ENCODE peak calls at places on chromosome 12, in ten cellular contexts. S is stimulated activated CD4-positive, alpha-beta T cell treated with anti-CD3 and anti-CD28 coated beads, Interleukin-12 subunit alpha, Interleukin-12 subunit beta, amount 100 ng/mL, for 48 hours; K is stimulated activated naive CD8-positive, alpha-beta T cell treated with anti-CD3 and anti-CD28 coated beads, Interleukin-15, Interleukin-2, amounts not matched to agents 100 U/mL and 50 U/mL, for 24 hours; L is progenitor cell of endocrine pancreas; F is NCI-H748 treated with DMSO at 0.1 percent for 48 hours; I is GM10248; G is T47D; U is stimulated activated CD8-positive, alpha-beta memory T cell treated with anti-CD3 and anti-CD28 coated beads, Interleukin-7, amount 100 ng/mL, for 1 hour; P is Right ventricle myocardium superior; J is activated T-cell treated with anti-CD3 and anti-CD28 coated beads, Interleukin-2, amount 50 U/mL, for 72 hours. W is an unnamed sample.

GRCh38 chr12:4270016-4270669 is 3.4 kb upstream of the CCND2 start:
- DNase-seq in S (no peak), K (peak), L (no peak), F (no peak), I (no peak), G (no peak), U (no peak), P (no peak), J (peak), W (no peak)

GRCh38 chr12:38921025-38921677 is 15.8 kb upstream of the CPNE8 start:
- DNase-seq in S (no peak), K (peak), L (peak), F (no peak), I (peak), G (peak), U (no peak), P (peak), J (peak), W (peak)

GRCh38 chr12:64400041-64400440 is 4.2 kb upstream of the XPOT start:
- DNase-seq in S (no peak), K (no peak), L (no peak), F (no peak), I (no peak), G (no peak), U (no peak), P (no peak), J (no peak), W (no peak)

GRCh38 chr12:112309797-112310196 is 72.4 kb downstream of the HECTD4 start:
- DNase-seq in S (no peak), K (no peak), L (no peak), F (no peak), I (no peak), G (no peak), U (no peak), P (no peak), J (no peak), W (no peak)

GRCh38 chr12:121715862-121716435 is 3.4 kb downstream of the TMEM120B start:
- DNase-seq in S (no peak), K (no peak), L (no peak), F (no peak), I (no peak), G (no peak), U (no peak), P (no peak), J (no peak), W (no peak)

GRCh38 chr12:82314406-82314892 is 43.7 kb downstream of the CCDC59 start:
- DNase-seq in S (no peak), K (no peak), L (peak), F (no peak), I (no peak), G (no peak), U (no peak), P (peak), J (no peak), W (peak)

GRCh38 chr12:69066420-69067373 is 133.7 kb upstream of the CPM start:
- DNase-seq in S (no peak), K (peak), L (no peak), F (no peak), I (no peak), G (no peak), U (no peak), P (no peak), J (no peak), W (no peak)

GRCh38 chr12:53049582-53050318 is at the start of gene TNS2:
- DNase-seq in S (no peak), K (no peak), L (no peak), F (no peak), I (no peak), G (no peak), U (no peak), P (peak), J (no peak), W (no peak)

GRCh38 chr12:95646781-95647184 is 95.5 kb upstream of the USP44 start:
- DNase-seq in S (no peak), K (no peak), L (no peak), F (no peak), I (no peak), G (no peak), U (no peak), P (no peak), J (no peak), W (no peak)

GRCh38 chr12:50753232-50753769 is 10.6 kb upstream of the ATF1 start:
- DNase-seq in S (no peak), K (no peak), L (no peak), F (no peak), I (no peak), G (no peak), U (no peak), P (no peak), J (no peak), W (no peak)

GRCh38 chr12:120932956-120933526 is 28.9 kb upstream of the SPPL3 start:
- DNase-seq in S (no peak), K (no peak), L (no peak), F (no peak), I (no peak), G (no peak), U (no peak), P (no peak), J (no peak), W (no peak)

GRCh38 chr12:60020068-60020467 is 424.2 kb downstream of the SLC16A7 start:
- DNase-seq in S (no peak), K (no peak), L (no peak), F (no peak), I (no peak), G (no peak), U (no peak), P (no peak), J (no peak), W (no peak)

GRCh38 chr12:12839886-12840285 is 26.7 kb downstream of the DDX47 start:
- DNase-seq in S (no peak), K (no peak), L (no peak), F (no peak), I (no peak), G (no peak), U (no peak), P (peak), J (no peak), W (no peak)

GRCh38 chr12:108730337-108731104 is 797 bp downstream of the CORO1C start:
- DNase-seq in S (peak), K (peak), L (peak), F (peak), I (peak), G (peak), U (no peak), P (peak), J (peak), W (peak)

GRCh38 chr12:12916135-12916956 is 25.0 kb downstream of the GPRC5A start:
- DNase-seq in S (peak), K (peak), L (peak), F (peak), I (peak), G (peak), U (peak), P (peak), J (peak), W (peak)

GRCh38 chr12:85489194-85489593 is 209.2 kb downstream of the ALX1 start:
- DNase-seq in S (no peak), K (no peak), L (no peak), F (peak), I (no peak), G (no peak), U (no peak), P (no peak), J (no peak), W (no peak)

GRCh38 chr12:131892711-131893604 is 1.5 kb upstream of the ULK1 start:
- DNase-seq in S (no peak), K (no peak), L (no peak), F (no peak), I (no peak), G (no peak), U (no peak), P (peak), J (no peak), W (no peak)

GRCh38 chr12:1640630-1641234 is 11.7 kb downstream of the WNT5B start:
- DNase-seq in S (no peak), K (no peak), L (no peak), F (no peak), I (no peak), G (no peak), U (no peak), P (no peak), J (no peak), W (no peak)

GRCh38 chr12:95857151-95857550 is 1.6 kb upstream of the SNRPF start:
- DNase-seq in S (no peak), K (no peak), L (no peak), F (no peak), I (no peak), G (no peak), U (no peak), P (no peak), J (no peak), W (no peak)

GRCh38 chr12:38886064-38886463 is 19.3 kb downstream of the CPNE8 start:
- DNase-seq in S (no peak), K (no peak), L (no peak), F (no peak), I (no peak), G (no peak), U (no peak), P (peak), J (peak), W (no peak)

GRCh38 chr12:42728287-42728686 is 138.7 kb upstream of the PRICKLE1 start:
- DNase-seq in S (no peak), K (no peak), L (no peak), F (no peak), I (no peak), G (no peak), U (no peak), P (no peak), J (no peak), W (no peak)

GRCh38 chr12:31210104-31210503 is 115.8 kb downstream of the SINHCAF start:
- DNase-seq in S (no peak), K (no peak), L (no peak), F (no peak), I (no peak), G (no peak), U (no peak), P (no peak), J (no peak), W (no peak)

GRCh38 chr12:17344649-17345048 is 738.7 kb upstream of the LMO3 start:
- DNase-seq in S (no peak), K (no peak), L (no peak), F (no peak), I (no peak), G (no peak), U (no peak), P (no peak), J (no peak), W (no peak)

GRCh38 chr12:6267007-6267721 is 43.3 kb upstream of the PLEKHG6 start:
- DNase-seq in S (peak), K (peak), L (no peak), F (no peak), I (peak), G (no peak), U (no peak), P (no peak), J (peak), W (no peak)

GRCh38 chr12:3529281-3529680 is 38.3 kb downstream of the PRMT8 start:
- DNase-seq in S (no peak), K (no peak), L (no peak), F (no peak), I (no peak), G (no peak), U (no peak), P (no peak), J (no peak), W (no peak)

GRCh38 chr12:2387051-2387834 is 334.5 kb downstream of the CACNA1C start:
- DNase-seq in S (peak), K (no peak), L (no peak), F (no peak), I (peak), G (no peak), U (no peak), P (no peak), J (peak), W (no peak)

GRCh38 chr12:6272300-6273208 is 37.9 kb upstream of the PLEKHG6 start:
- DNase-seq in S (no peak), K (no peak), L (no peak), F (no peak), I (peak), G (no peak), U (no peak), P (no peak), J (no peak), W (no peak)

GRCh38 chr12:111101003-111101402 is 180.6 kb upstream of the MYL2 start:
- DNase-seq in S (no peak), K (no peak), L (no peak), F (no peak), I (no peak), G (no peak), U (no peak), P (no peak), J (no peak), W (no peak)

GRCh38 chr12:105226219-105226618 is 9.8 kb downstream of the APPL2 start:
- DNase-seq in S (no peak), K (peak), L (no peak), F (no peak), I (peak), G (no peak), U (no peak), P (peak), J (peak), W (no peak)

GRCh38 chr12:123013185-123014095 is 33.0 kb downstream of the ARL6IP4 start:
- DNase-seq in S (no peak), K (no peak), L (no peak), F (no peak), I (no peak), G (no peak), U (no peak), P (no peak), J (no peak), W (no peak)

GRCh38 chr12:115267464-115267863 is 583.5 kb upstream of the TBX3 start:
- DNase-seq in S (no peak), K (no peak), L (no peak), F (no peak), I (no peak), G (no peak), U (no peak), P (no peak), J (no peak), W (no peak)

GRCh38 chr12:66678640-66679268 is at the start of gene GRIP1:
- DNase-seq in S (no peak), K (no peak), L (no peak), F (peak), I (no peak), G (no peak), U (no peak), P (no peak), J (no peak), W (peak)

GRCh38 chr12:25213338-25213737 is 18.3 kb downstream of the ETFRF1 start:
- DNase-seq in S (no peak), K (no peak), L (no peak), F (no peak), I (no peak), G (no peak), U (no peak), P (no peak), J (no peak), W (no peak)

GRCh38 chr12:82635263-82635662 is 51.4 kb upstream of the TMTC2 start:
- DNase-seq in S (no peak), K (no peak), L (no peak), F (no peak), I (no peak), G (no peak), U (no peak), P (no peak), J (no peak), W (no peak)

GRCh38 chr12:109723311-109723791 is 9.7 kb downstream of the FAM222A start:
- DNase-seq in S (no peak), K (no peak), L (no peak), F (no peak), I (no peak), G (no peak), U (no peak), P (peak), J (no peak), W (no peak)

GRCh38 chr12:90038290-90038689 is 329.7 kb upstream of the ATP2B1 start:
- DNase-seq in S (no peak), K (no peak), L (no peak), F (no peak), I (no peak), G (no peak), U (no peak), P (no peak), J (no peak), W (no peak)

GRCh38 chr12:13104403-13104802 is 936 bp upstream of the GSG1 start:
- DNase-seq in S (no peak), K (no peak), L (no peak), F (no peak), I (no peak), G (no peak), U (no peak), P (no peak), J (no peak), W (no peak)

GRCh38 chr12:109393437-109394345 is 46.0 kb downstream of the MYO1H start:
- DNase-seq in S (no peak), K (peak), L (no peak), F (peak), I (peak), G (peak), U (no peak), P (no peak), J (peak), W (peak)